ENCODE peak calls at places on chromosomes 3 and 15, in five cellular contexts. E is transverse colon, G is fibroblast of lung, S is suprapubic skin, Y is WERI-Rb-1. P is an unnamed sample.

GRCh38 chr15:45386420-45386819 is 8.1 kb upstream of the GATM start:
- DNase-seq in G (no peak), E (no peak), S (no peak), Y (peak; percentile 53), P (no peak)

GRCh38 chr15:81256916-81257315 is 60.2 kb downstream of the IL16 start:
- DNase-seq in G (peak; percentile 85), S (no peak), Y (no peak), E (no peak), P (no peak)

GRCh38 chr3:189792046-189792929 is 161.1 kb downstream of the TP63 start:
- DNase-seq in S (no peak), E (no peak), Y (no peak), G (no peak), P (no peak)

GRCh38 chr15:33194237-33194636 is 277 bp downstream of the FMN1 start:
- DNase-seq in Y (peak; percentile 40), E (no peak), S (no peak), G (peak; percentile 8), P (no peak)

GRCh38 chr15:85563328-85563727 is 182.9 kb downstream of the AKAP13 start:
- DNase-seq in E (no peak), Y (no peak), G (peak; percentile 72), S (no peak), P (no peak)

GRCh38 chr15:60526127-60526616 is 47.2 kb upstream of the ICE2 start:
- DNase-seq in Y (no peak), S (peak; percentile 72), G (no peak), E (no peak), P (no peak)

GRCh38 chr3:194204036-194204792 is 68.3 kb downstream of the HES1 start:
- DNase-seq in E (no peak), S (no peak), Y (no peak), G (no peak), P (peak; percentile 82)

GRCh38 chr3:112643621-112644236 is 2.8 kb upstream of the CCDC80 start:
- DNase-seq in G (no peak), Y (no peak), S (no peak), E (no peak), P (no peak)

GRCh38 chr3:182078314-182078713 is 366.6 kb downstream of the SOX2 start:
- DNase-seq in E (no peak), Y (no peak), S (no peak), G (no peak), P (no peak)

GRCh38 chr3:170869240-170869592 is 779 bp downstream of the RPL22L1 start:
- DNase-seq in E (no peak), Y (no peak), S (no peak), G (no peak), P (no peak)

GRCh38 chr15:48020166-48020565 is 100.6 kb upstream of the SLC24A5 start:
- DNase-seq in E (no peak), Y (peak; percentile 42), G (no peak), S (no peak), P (no peak)

GRCh38 chr3:177597325-177598109 is 400.2 kb upstream of the TBL1XR1 start:
- DNase-seq in Y (no peak), E (no peak), G (peak; percentile 85), S (no peak), P (no peak)

GRCh38 chr15:26628879-26629529 is 143.9 kb downstream of the GABRB3 start:
- DNase-seq in Y (no peak), G (peak; percentile 73), E (no peak), S (peak; percentile 66), P (peak; percentile 77)

GRCh38 chr15:63013052-63013808 is 29.3 kb upstream of the TPM1 start:
- DNase-seq in Y (no peak), G (peak; percentile 90), S (no peak), E (no peak), P (no peak)

GRCh38 chr15:42858540-42858939 is 62.0 kb downstream of the TTBK2 start:
- DNase-seq in S (no peak), E (no peak), G (no peak), Y (no peak), P (no peak)

GRCh38 chr15:61657461-61657860 is 402.8 kb downstream of the VPS13C start:
- DNase-seq in G (no peak), E (no peak), S (no peak), Y (no peak), P (no peak)

GRCh38 chr3:179451335-179452165 is at the start of gene GNB4:
- DNase-seq in Y (peak; percentile 83), E (peak; percentile 62), G (peak; percentile 84), S (peak; percentile 78), P (peak; percentile 97)

GRCh38 chr3:49689046-49689886 is at the start of the genes MST1 and RNF123:
- DNase-seq in E (peak; percentile 90), S (peak; percentile 93), G (peak; percentile 92), Y (peak; percentile 92), P (peak; percentile 97)

GRCh38 chr3:66396161-66396760 is 104.6 kb downstream of the LRIG1 start:
- DNase-seq in G (no peak), Y (no peak), S (peak; percentile 40), E (no peak), P (no peak)

GRCh38 chr3:43389388-43390254 is 103.3 kb downstream of the SNRK start:
- DNase-seq in E (peak; percentile 47), S (no peak), G (peak; percentile 75), Y (no peak), P (no peak)

GRCh38 chr3:71101014-71101413 is 482.5 kb downstream of the FOXP1 start:
- DNase-seq in S (no peak), E (no peak), Y (no peak), G (no peak), P (no peak)

GRCh38 chr15:99454107-99454809 is 111.5 kb upstream of the MEF2A start:
- DNase-seq in S (no peak), E (no peak), Y (peak; percentile 6), G (no peak), P (no peak)

GRCh38 chr3:40920041-40920440 is 279.3 kb upstream of the CTNNB1 start:
- DNase-seq in Y (no peak), E (no peak), S (no peak), G (no peak), P (no peak)

GRCh38 chr15:25345943-25346342 is 92.9 kb downstream of the UBE3A start:
- DNase-seq in Y (peak; percentile 21), G (peak; percentile 15), E (no peak), S (no peak), P (peak; percentile 39)

GRCh38 chr15:78316211-78317077 is 17.0 kb upstream of the SKIC8 start:
- DNase-seq in Y (peak; percentile 44), E (peak; percentile 81), S (no peak), G (no peak), P (no peak)

GRCh38 chr3:46913644-46914043 is 36.1 kb downstream of the PTH1R start:
- DNase-seq in Y (no peak), S (peak; percentile 57), E (peak; percentile 69), G (peak; percentile 47), P (peak; percentile 23)

GRCh38 chr15:43872416-43873020 is 45.7 kb downstream of the WDR76 start:
- DNase-seq in G (peak; percentile 87), E (peak; percentile 11), S (no peak), Y (peak; percentile 49), P (no peak)
- TF ChIP-seq CTCF in G (peak; percentile 74), E (peak; percentile 30), S (peak; percentile 14), Y (peak; percentile 65), P (peak; percentile 20)

GRCh38 chr3:13647314-13648059 is 98.6 kb downstream of the FBLN2 start:
- DNase-seq in G (peak; percentile 74), S (no peak), E (no peak), Y (no peak), P (no peak)

GRCh38 chr3:13650210-13651056 is 101.5 kb downstream of the FBLN2 start:
- DNase-seq in Y (peak; percentile 88), E (peak; percentile 73), S (peak; percentile 81), G (peak; percentile 60), P (peak; percentile 95)

GRCh38 chr3:13645791-13646637 is 97.1 kb downstream of the FBLN2 start:
- DNase-seq in S (no peak), E (no peak), Y (no peak), G (no peak), P (no peak)

GRCh38 chr3:13648744-13649096 is 99.8 kb downstream of the FBLN2 start:
- DNase-seq in S (no peak), Y (no peak), E (no peak), G (no peak), P (no peak)

GRCh38 chr3:13648060-13648743 is 99.3 kb downstream of the FBLN2 start:
- DNase-seq in G (peak; percentile 79), S (peak; percentile 83), Y (peak; percentile 85), E (peak; percentile 79), P (peak; percentile 64)
- H3K27me3 ChIP-seq in G (no peaks in the 10 kb centered on the region), S (peaks cover 7% of the 10 kb centered on the region), Y (no peaks in the 10 kb centered on the region), E (peaks cover 10% of the 10 kb centered on the region), P (peaks cover 45% of the 10 kb centered on the region)

DNA sequence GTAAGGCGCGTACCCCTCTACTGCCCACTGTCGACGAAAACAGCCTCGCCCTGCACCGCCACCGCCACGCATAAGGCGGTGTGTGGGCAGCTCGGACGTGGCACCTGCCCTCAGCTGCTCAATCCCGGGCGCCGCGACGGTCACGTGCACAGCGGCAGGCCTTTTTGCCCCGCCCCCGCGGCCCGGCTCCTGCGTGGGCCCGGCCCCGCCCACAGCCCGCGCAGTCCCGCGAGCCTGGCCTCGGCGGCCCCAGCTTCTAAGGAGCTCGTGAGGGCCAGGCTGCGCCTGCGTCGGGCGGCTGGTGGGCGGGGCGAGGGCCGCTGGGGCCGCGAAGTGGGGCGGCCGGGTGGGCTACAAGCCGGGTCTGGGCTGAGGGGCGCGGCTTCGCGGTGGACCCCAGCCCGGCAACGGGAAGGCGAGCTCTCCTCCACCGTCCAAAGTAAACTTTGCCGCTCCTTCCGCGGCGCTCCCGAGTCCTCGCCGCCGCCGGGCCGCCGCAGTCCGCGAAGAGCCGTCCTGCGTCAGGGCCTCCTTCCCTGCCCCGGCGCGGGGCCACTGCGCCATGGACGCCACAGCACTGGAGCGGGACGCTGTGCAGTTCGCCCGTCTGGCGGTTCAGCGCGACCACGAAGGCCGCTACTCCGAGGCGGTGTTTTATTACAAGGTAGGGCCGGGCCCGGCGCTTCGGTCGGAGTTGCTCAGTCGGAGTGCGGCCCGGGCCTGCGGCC is at the start of gene CAPN7:
- DNase-seq in Y (peak; percentile 95), G (peak; percentile 91), E (peak; percentile 96), S (peak; percentile 95), P (peak; percentile 95)
- TF ChIP-seq CTCF in Y (peak; percentile 56), G (peak; percentile 32), E (peak; percentile 31), S (peak; percentile 41), P (peak; percentile 15)

DNA sequence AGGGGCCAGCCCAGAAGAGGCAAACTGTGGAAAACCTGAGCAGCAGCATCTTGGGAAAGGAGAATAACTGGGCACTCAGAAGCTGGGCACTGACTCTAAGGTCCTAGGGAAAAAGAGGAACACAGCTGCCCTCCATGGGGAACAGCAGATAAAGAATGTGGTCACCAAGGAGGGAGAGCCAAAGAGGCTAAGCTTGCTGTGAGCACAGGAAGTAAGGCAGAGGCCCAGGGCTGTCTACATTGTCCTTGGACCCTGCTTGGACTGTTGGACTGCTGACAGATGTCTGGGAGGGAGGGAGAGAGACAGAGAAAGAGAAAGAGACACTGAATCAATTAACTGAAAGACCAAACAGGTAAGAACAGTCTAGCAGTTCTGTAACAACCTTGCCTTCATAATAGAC is 4.5 kb upstream of the MNS1 start:
- DNase-seq in E (no peak), S (no peak), G (no peak), Y (no peak), P (no peak)
- H3K27me3 ChIP-seq in E (no peaks in the 10 kb centered on the region), S (no peaks in the 10 kb centered on the region), G (no peaks in the 10 kb centered on the region), Y (no peaks in the 10 kb centered on the region), P (no peaks in the 10 kb centered on the region)

P was measured in left lung.